ENCODE peak calls at places on chromosomes 13 and 19, in eight cellular contexts. U is activated T-cell treated with anti-CD3 and anti-CD28 coated beads, Interleukin-2, amount 50 U/mL, for 72 hours; D is BJ; M is activated CD4-positive, alpha-beta T cell treated with anti-CD3 and anti-CD28 coated beads for 36 hours; B is T-helper 2 cell; I is activated naive CD4-positive, alpha-beta T cell; T is GM04503; V is osteocyte. P is an unnamed sample.

GRCh38 chr19:49085868-49086232 is 599 bp downstream of the SNRNP70 start:
- DNase-seq in U (no peak), D (no peak), M (no peak), B (no peak), I (no peak), T (no peak), V (no peak), P (no peak)

GRCh38 chr19:12703056-12703455 is 6.6 kb upstream of the FBXW9 start:
- DNase-seq in U (peak; percentile 37), D (no peak), M (peak; percentile 44), B (no peak), I (no peak), T (no peak), V (no peak), P (no peak)

GRCh38 chr19:3514930-3515329 is 8.8 kb downstream of the FZR1 start:
- DNase-seq in U (no peak), D (no peak), M (no peak), B (no peak), I (no peak), T (no peak), V (no peak), P (no peak)

GRCh38 chr13:113981611-113982295 is 7.9 kb upstream of the C13orf46 start:
- DNase-seq in U (no peak), D (no peak), M (peak; percentile 4), B (no peak), I (no peak), T (no peak), V (no peak), P (no peak)

GRCh38 chr19:7366701-7367420 is 18.1 kb downstream of the ARHGEF18 start:
- DNase-seq in U (peak; percentile 46), D (no peak), M (peak; percentile 45), B (no peak), I (no peak), T (no peak), V (no peak), P (peak; percentile 66)

GRCh38 chr13:87810920-87811344 is 139.8 kb downstream of the SLITRK5 start:
- DNase-seq in U (no peak), D (no peak), M (no peak), B (no peak), I (no peak), T (no peak), V (peak; percentile 84), P (peak; percentile 37)

GRCh38 chr13:66660013-66660804 is 569.9 kb downstream of the PCDH9 start:
- DNase-seq in U (no peak), D (peak; percentile 15), M (no peak), B (no peak), I (no peak), T (no peak), V (no peak), P (peak; percentile 37)

GRCh38 chr13:39259371-39259770 is 221.1 kb downstream of the NHLRC3 start:
- DNase-seq in U (peak; percentile 8), D (no peak), M (peak; percentile 28), B (no peak), I (no peak), T (no peak), V (no peak), P (no peak)

GRCh38 chr13:50268500-50268899 is 253.3 kb downstream of the KCNRG start:
- DNase-seq in U (no peak), D (no peak), M (no peak), B (no peak), I (no peak), T (no peak), V (no peak), P (no peak)

GRCh38 chr19:17775245-17775927 is 19.6 kb upstream of the B3GNT3 start:
- DNase-seq in U (peak; percentile 51), D (no peak), M (peak; percentile 58), B (no peak), I (no peak), T (no peak), V (no peak), P (peak; percentile 57)

GRCh38 chr19:494171-495046 is 1.9 kb upstream of the MADCAM1 start:
- DNase-seq in U (no peak), D (no peak), M (no peak), B (no peak), I (no peak), T (no peak), V (no peak), P (no peak)

GRCh38 chr19:30069535-30070197 is 127.6 kb downstream of the URI1 start:
- DNase-seq in U (no peak), D (no peak), M (no peak), B (no peak), I (no peak), T (no peak), V (peak; percentile 40), P (no peak)

GRCh38 chr13:31945202-31945978 is 86.2 kb upstream of the FRY start:
- DNase-seq in U (no peak), D (peak; percentile 62), M (peak; percentile 13), B (no peak), I (no peak), T (peak; percentile 64), V (no peak), P (peak; percentile 61)

GRCh38 chr19:46351241-46352041 is 4.6 kb downstream of the PPP5C start:
- DNase-seq in U (peak; percentile 33), D (no peak), M (peak; percentile 33), B (no peak), I (no peak), T (no peak), V (peak; percentile 93), P (peak; percentile 79)

GRCh38 chr19:13363954-13364353 is 142.3 kb downstream of the CACNA1A start:
- DNase-seq in U (no peak), D (no peak), M (no peak), B (no peak), I (no peak), T (no peak), V (no peak), P (no peak)

GRCh38 chr13:95714142-95714832 is 37.3 kb downstream of the DNAJC3 start:
- DNase-seq in U (no peak), D (peak; percentile 80), M (no peak), B (no peak), I (no peak), T (peak; percentile 81), V (no peak), P (no peak)

GRCh38 chr13:33577037-33577436 is 240.9 kb upstream of the RFC3 start:
- DNase-seq in U (no peak), D (no peak), M (no peak), B (no peak), I (no peak), T (no peak), V (no peak), P (no peak)

GRCh38 chr19:1079566-1080111 is 12.7 kb downstream of the ARHGAP45 start:
- DNase-seq in U (peak; percentile 90), D (no peak), M (peak; percentile 94), B (no peak), I (no peak), T (no peak), V (no peak), P (no peak)

GRCh38 chr13:36818483-36819063 is 449 bp upstream of the RFXAP start:
- DNase-seq in U (no peak), D (no peak), M (no peak), B (no peak), I (no peak), T (no peak), V (no peak), P (no peak)

GRCh38 chr19:1822210-1822609 is 10.1 kb upstream of the ATP8B3 start:
- DNase-seq in U (no peak), D (no peak), M (no peak), B (no peak), I (no peak), T (no peak), V (no peak), P (no peak)

GRCh38 chr19:38877781-38878574 is at the start of gene RINL:
- DNase-seq in U (peak; percentile 78), D (no peak), M (peak; percentile 84), B (peak; percentile 23), I (no peak), T (no peak), V (no peak), P (peak; percentile 11)

GRCh38 chr19:3253270-3253669 is 28.8 kb downstream of the CELF5 start:
- DNase-seq in U (no peak), D (no peak), M (no peak), B (no peak), I (no peak), T (no peak), V (no peak), P (no peak)

P was measured in PC-9.